ENCODE peak calls at places on chromosomes 7 and 10, in seven cellular contexts. One of them, this sample, is unnamed.

GRCh38 chr7:158098125-158099030 is 489.2 kb downstream of the PTPRN2 start:
- DNase-seq in GM12892: no peak
- DNase-seq in transverse colon: no peak
- DNase-seq in breast epithelium: no peak
- DNase-seq in suprapubic skin: peak; percentile 48
- DNase-seq in HL-60: no peak
- DNase-seq in GM23338: no peak
- DNase-seq in this sample: no peak

GRCh38 chr10:114034943-114035645 is 8.6 kb upstream of the ADRB1 start:
- DNase-seq in HL-60: no peak
- DNase-seq in transverse colon: no peak
- DNase-seq in suprapubic skin: no peak
- DNase-seq in breast epithelium: no peak
- DNase-seq in GM12892: no peak
- DNase-seq in GM23338: no peak
- DNase-seq in this sample: no peak

GRCh38 chr10:3955954-3956617 is 171.1 kb upstream of the KLF6 start:
- DNase-seq in transverse colon: no peak
- DNase-seq in breast epithelium: no peak
- DNase-seq in GM12892: no peak
- DNase-seq in HL-60: no peak
- DNase-seq in GM23338: peak; percentile 18
- DNase-seq in suprapubic skin: no peak
- DNase-seq in this sample: peak; percentile 80

GRCh38 chr10:13922591-13922990 is 335.8 kb downstream of the PRPF18 start:
- DNase-seq in breast epithelium: no peak
- DNase-seq in HL-60: no peak
- DNase-seq in GM12892: no peak
- DNase-seq in GM23338: no peak
- DNase-seq in suprapubic skin: no peak
- DNase-seq in transverse colon: no peak
- DNase-seq in this sample: no peak

GRCh38 chr10:105085980-105086379 is 444.9 kb downstream of the SORCS3 start:
- DNase-seq in GM12892: no peak
- DNase-seq in suprapubic skin: no peak
- DNase-seq in breast epithelium: no peak
- DNase-seq in transverse colon: no peak
- DNase-seq in GM23338: no peak
- DNase-seq in HL-60: no peak
- DNase-seq in this sample: peak; percentile 66

GRCh38 chr10:61480226-61480625 is 27.0 kb upstream of the TMEM26 start:
- DNase-seq in HL-60: no peak
- DNase-seq in breast epithelium: no peak
- DNase-seq in transverse colon: no peak
- DNase-seq in GM23338: no peak
- DNase-seq in GM12892: no peak
- DNase-seq in suprapubic skin: no peak
- DNase-seq in this sample: no peak

GRCh38 chr7:113367187-113367586 is 248.8 kb upstream of the SMIM30 start:
- DNase-seq in suprapubic skin: no peak
- DNase-seq in GM23338: no peak
- DNase-seq in GM12892: no peak
- DNase-seq in breast epithelium: no peak
- DNase-seq in transverse colon: no peak
- DNase-seq in HL-60: no peak
- DNase-seq in this sample: no peak

GRCh38 chr10:71342850-71343773 is 24.1 kb downstream of the SLC29A3 start:
- DNase-seq in GM12892: no peak
- DNase-seq in breast epithelium: no peak
- DNase-seq in HL-60: peak; percentile 84
- DNase-seq in suprapubic skin: no peak
- DNase-seq in transverse colon: peak; percentile 73
- DNase-seq in GM23338: no peak
- DNase-seq in this sample: no peak

GRCh38 chr7:153389261-153389660 is 629.7 kb downstream of the ACTR3B start:
- DNase-seq in HL-60: no peak
- DNase-seq in breast epithelium: no peak
- DNase-seq in suprapubic skin: no peak
- DNase-seq in transverse colon: no peak
- DNase-seq in GM23338: no peak
- DNase-seq in GM12892: no peak
- DNase-seq in this sample: peak; percentile 83

GRCh38 chr10:130807096-130807495 is 504.4 kb downstream of the TCERG1L start:
- DNase-seq in GM23338: no peak
- DNase-seq in transverse colon: no peak
- DNase-seq in suprapubic skin: no peak
- DNase-seq in breast epithelium: no peak
- DNase-seq in HL-60: no peak
- DNase-seq in GM12892: no peak
- DNase-seq in this sample: no peak

GRCh38 chr7:21777916-21778315 is 167.8 kb downstream of the CDCA7L start:
- DNase-seq in GM12892: no peak
- DNase-seq in suprapubic skin: no peak
- DNase-seq in HL-60: no peak
- DNase-seq in transverse colon: no peak
- DNase-seq in breast epithelium: no peak
- DNase-seq in GM23338: no peak
- DNase-seq in this sample: no peak

GRCh38 chr7:86950944-86951343 is 108.5 kb downstream of the ELAPOR2 start:
- DNase-seq in GM23338: no peak
- DNase-seq in suprapubic skin: no peak
- DNase-seq in GM12892: no peak
- DNase-seq in breast epithelium: no peak
- DNase-seq in HL-60: no peak
- DNase-seq in transverse colon: no peak
- DNase-seq in this sample: no peak

GRCh38 chr7:86951895-86952294 is 107.6 kb downstream of the ELAPOR2 start:
- DNase-seq in transverse colon: no peak
- DNase-seq in GM12892: no peak
- DNase-seq in suprapubic skin: no peak
- DNase-seq in GM23338: no peak
- DNase-seq in breast epithelium: no peak
- DNase-seq in HL-60: no peak
- DNase-seq in this sample: no peak

GRCh38 chr7:86949052-86949778 is 110.2 kb downstream of the ELAPOR2 start:
- DNase-seq in HL-60: no peak
- DNase-seq in GM12892: no peak
- DNase-seq in GM23338: peak; percentile 30
- DNase-seq in transverse colon: no peak
- DNase-seq in breast epithelium: no peak
- DNase-seq in suprapubic skin: no peak
- DNase-seq in this sample: no peak

GRCh38 chr7:86949779-86950260 is 109.6 kb downstream of the ELAPOR2 start:
- DNase-seq in GM12892: no peak
- DNase-seq in transverse colon: no peak
- DNase-seq in HL-60: no peak
- DNase-seq in GM23338: no peak
- DNase-seq in suprapubic skin: no peak
- DNase-seq in breast epithelium: no peak
- DNase-seq in this sample: no peak

GRCh38 chr7:86950360-86950759 is 109.1 kb downstream of the ELAPOR2 start:
- DNase-seq in GM23338: no peak
- DNase-seq in transverse colon: no peak
- DNase-seq in GM12892: no peak
- DNase-seq in breast epithelium: no peak
- DNase-seq in suprapubic skin: no peak
- DNase-seq in HL-60: no peak
- DNase-seq in this sample: no peak
- TF ChIP-seq POLR2AphosphoS5 in GM23338: no peak
- TF ChIP-seq POLR2AphosphoS5 in transverse colon: no peak
- TF ChIP-seq POLR2AphosphoS5 in GM12892: no peak
- TF ChIP-seq POLR2AphosphoS5 in breast epithelium: no peak
- TF ChIP-seq POLR2AphosphoS5 in suprapubic skin: no peak
- TF ChIP-seq POLR2AphosphoS5 in HL-60: no peak
- TF ChIP-seq POLR2AphosphoS5 in this sample: no peak

GRCh38 chr7:149595078-149595477 is 97.5 kb upstream of the ZNF746 start:
- DNase-seq in GM23338: no peak
- DNase-seq in breast epithelium: no peak
- DNase-seq in transverse colon: no peak
- DNase-seq in GM12892: no peak
- DNase-seq in HL-60: no peak
- DNase-seq in suprapubic skin: no peak
- DNase-seq in this sample: no peak
- TF ChIP-seq POLR2AphosphoS5 in GM23338: no peak
- TF ChIP-seq POLR2AphosphoS5 in breast epithelium: no peak
- TF ChIP-seq POLR2AphosphoS5 in transverse colon: no peak
- TF ChIP-seq POLR2AphosphoS5 in GM12892: no peak
- TF ChIP-seq POLR2AphosphoS5 in HL-60: no peak
- TF ChIP-seq POLR2AphosphoS5 in suprapubic skin: no peak
- TF ChIP-seq POLR2AphosphoS5 in this sample: no peak

GRCh38 chr10:76309744-76310441 is 878.5 kb downstream of the LRMDA start:
- DNase-seq in GM12892: no peak
- DNase-seq in HL-60: no peak
- DNase-seq in suprapubic skin: no peak
- DNase-seq in breast epithelium: no peak
- DNase-seq in transverse colon: no peak
- DNase-seq in GM23338: no peak
- DNase-seq in this sample: no peak

GRCh38 chr10:76310681-76311080 is 879.3 kb downstream of the LRMDA start:
- DNase-seq in GM12892: no peak
- DNase-seq in GM23338: no peak
- DNase-seq in suprapubic skin: no peak
- DNase-seq in HL-60: no peak
- DNase-seq in transverse colon: no peak
- DNase-seq in breast epithelium: no peak
- DNase-seq in this sample: no peak

GRCh38 chr10:76315240-76315639 is 883.8 kb downstream of the LRMDA start:
- DNase-seq in breast epithelium: no peak
- DNase-seq in GM12892: no peak
- DNase-seq in suprapubic skin: no peak
- DNase-seq in transverse colon: no peak
- DNase-seq in HL-60: no peak
- DNase-seq in GM23338: peak; percentile 36
- DNase-seq in this sample: no peak

GRCh38 chr10:76308946-76309529 is 877.6 kb downstream of the LRMDA start:
- DNase-seq in suprapubic skin: no peak
- DNase-seq in GM23338: peak; percentile 27
- DNase-seq in breast epithelium: no peak
- DNase-seq in GM12892: no peak
- DNase-seq in transverse colon: no peak
- DNase-seq in HL-60: no peak
- DNase-seq in this sample: no peak

DNA sequence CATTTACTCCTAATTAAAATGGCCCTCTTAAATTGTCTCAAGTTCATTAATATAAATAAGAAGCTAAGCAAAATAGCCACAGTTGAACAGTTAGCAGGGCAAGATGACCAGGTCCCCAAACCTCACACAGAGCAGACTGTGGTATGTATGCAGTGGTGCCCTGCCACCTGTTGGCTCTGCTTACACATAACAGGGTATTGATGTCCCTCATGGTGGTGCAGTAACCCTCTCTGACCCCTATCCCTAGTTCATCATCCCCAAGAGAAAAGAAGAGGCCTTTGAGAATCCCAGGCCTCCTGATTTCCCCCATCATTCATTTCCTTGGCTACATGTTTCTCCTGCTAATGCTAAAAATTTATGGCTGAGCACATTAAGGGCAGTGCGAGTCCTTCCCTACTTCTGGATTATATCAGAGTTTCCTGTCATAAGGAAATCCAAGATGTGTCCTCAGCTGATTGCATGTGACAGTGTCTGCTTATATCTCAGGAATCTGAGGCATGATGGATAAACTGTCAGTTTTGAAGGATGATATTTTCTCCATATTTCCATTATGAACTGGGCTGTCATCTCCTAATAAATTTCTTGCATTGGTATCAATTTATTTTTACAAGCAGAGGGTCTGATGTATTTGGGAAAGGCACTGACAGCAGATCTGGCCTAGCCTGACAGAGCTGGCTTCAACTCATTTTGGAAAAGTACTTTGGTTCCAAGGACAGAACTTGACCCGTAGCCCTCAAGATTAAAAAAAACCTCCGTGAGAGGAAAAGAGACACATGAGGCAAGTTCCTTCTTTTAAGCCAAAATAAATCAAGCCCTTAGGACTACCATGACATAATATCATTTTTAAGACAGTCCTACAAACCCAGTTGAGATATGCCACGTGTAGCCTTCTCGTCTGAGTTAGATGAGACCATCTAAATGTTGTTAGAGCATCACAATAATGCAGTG is 880.6 kb downstream of the LRMDA start:
- DNase-seq in HL-60: peak; percentile 50
- DNase-seq in GM23338: peak; percentile 81
- DNase-seq in breast epithelium: no peak
- DNase-seq in GM12892: no peak
- DNase-seq in transverse colon: no peak
- DNase-seq in suprapubic skin: no peak
- DNase-seq in this sample: no peak
- TF ChIP-seq POLR2AphosphoS5 in HL-60: no peak
- TF ChIP-seq POLR2AphosphoS5 in GM23338: no peak
- TF ChIP-seq POLR2AphosphoS5 in breast epithelium: peak; percentile 92
- TF ChIP-seq POLR2AphosphoS5 in GM12892: no peak
- TF ChIP-seq POLR2AphosphoS5 in transverse colon: peak; percentile 14
- TF ChIP-seq POLR2AphosphoS5 in suprapubic skin: no peak
- TF ChIP-seq POLR2AphosphoS5 in this sample: peak; percentile 2

DNA sequence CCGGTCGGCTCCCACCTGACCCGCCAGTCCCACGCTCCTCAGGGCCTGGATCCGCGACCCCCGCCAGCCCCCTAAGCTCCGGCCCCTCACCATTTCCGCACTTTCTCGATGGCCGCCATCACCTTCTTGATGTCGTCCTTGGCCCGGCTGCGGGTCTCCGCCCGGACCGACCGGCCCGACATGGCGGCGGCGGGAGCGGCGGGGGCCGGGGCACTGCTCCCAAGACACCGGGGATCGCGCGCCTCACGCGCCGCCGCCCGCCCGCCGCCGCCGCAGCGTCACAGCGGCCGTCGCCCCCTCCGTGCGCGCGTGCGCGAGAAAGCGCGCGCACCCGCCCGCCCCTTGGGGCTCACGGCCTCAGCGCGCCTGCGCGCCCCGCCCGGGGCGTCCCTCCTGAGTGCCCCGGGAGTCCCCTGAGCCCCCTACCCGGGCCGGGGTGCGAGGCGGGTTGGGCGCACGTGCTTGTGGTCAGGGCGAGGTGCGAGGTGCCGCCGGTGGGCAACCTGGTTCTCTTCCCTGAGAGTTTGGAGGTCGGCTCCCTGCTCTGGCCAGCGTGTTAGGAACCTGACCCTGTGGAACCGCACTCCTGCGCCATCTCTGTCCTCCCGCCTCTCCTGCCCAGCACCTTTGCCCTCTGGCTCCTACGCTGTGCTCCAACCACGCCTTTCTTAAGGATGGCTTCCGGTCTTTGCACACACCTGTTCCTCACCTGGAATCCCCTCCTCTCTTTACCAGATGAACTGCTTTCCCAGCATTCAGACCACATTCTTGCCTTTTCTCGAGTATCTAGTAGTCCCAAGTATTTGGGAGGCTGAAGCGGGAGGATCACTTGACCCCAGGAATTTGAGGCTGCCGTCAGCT is at the start of gene BCL7B:
- DNase-seq in GM12892: peak; percentile 97
- DNase-seq in transverse colon: peak; percentile 80
- DNase-seq in breast epithelium: peak; percentile 58
- DNase-seq in suprapubic skin: peak; percentile 85
- DNase-seq in GM23338: peak; percentile 77
- DNase-seq in HL-60: peak; percentile 62
- DNase-seq in this sample: peak; percentile 92
- TF ChIP-seq POLR2AphosphoS5 in GM12892: peak; percentile 71
- TF ChIP-seq POLR2AphosphoS5 in transverse colon: peak; percentile 59
- TF ChIP-seq POLR2AphosphoS5 in breast epithelium: peak; percentile 46
- TF ChIP-seq POLR2AphosphoS5 in suprapubic skin: no peak
- TF ChIP-seq POLR2AphosphoS5 in GM23338: peak; percentile 57
- TF ChIP-seq POLR2AphosphoS5 in HL-60: no peak
- TF ChIP-seq POLR2AphosphoS5 in this sample: peak; percentile 83

GRCh38 chr7:139765143-139765542 is 12.7 kb downstream of the HIPK2 start:
- DNase-seq in HL-60: no peak
- DNase-seq in GM23338: no peak
- DNase-seq in transverse colon: no peak
- DNase-seq in GM12892: no peak
- DNase-seq in breast epithelium: no peak
- DNase-seq in suprapubic skin: no peak
- DNase-seq in this sample: no peak
- TF ChIP-seq POLR2AphosphoS5 in HL-60: no peak
- TF ChIP-seq POLR2AphosphoS5 in GM23338: no peak
- TF ChIP-seq POLR2AphosphoS5 in transverse colon: no peak
- TF ChIP-seq POLR2AphosphoS5 in GM12892: no peak
- TF ChIP-seq POLR2AphosphoS5 in breast epithelium: no peak
- TF ChIP-seq POLR2AphosphoS5 in suprapubic skin: no peak
- TF ChIP-seq POLR2AphosphoS5 in this sample: no peak

This sample was measured in esophagus muscularis mucosa.